ENCODE peak calls at places on chromosome 11, in nine cellular contexts. E, F, G, M, U, T, S, H and Y are unnamed samples.

GRCh38 chr11:118415739-118416068 is 14.3 kb downstream of the ATP5MG start:
- DNase-seq in E (peak; percentile 27), F (peak; percentile 89), G (peak; percentile 25), M (no peak), U (peak; percentile 95), T (no peak), S (peak; percentile 91), H (peak; percentile 27), Y (peak; percentile 94)

GRCh38 chr11:19972637-19973036 is 187.6 kb downstream of the DBX1 start:
- DNase-seq in E (no peak), F (no peak), G (no peak), M (no peak), U (no peak), T (no peak), S (no peak), H (no peak), Y (no peak)

GRCh38 chr11:119062779-119063178 is 4.8 kb upstream of the VPS11 start:
- DNase-seq in E (no peak), F (peak; percentile 23), G (no peak), M (peak; percentile 60), U (peak; percentile 51), T (no peak), S (no peak), H (peak; percentile 31), Y (peak; percentile 77)

GRCh38 chr11:13091373-13091772 is 82.3 kb downstream of the RASSF10 start:
- DNase-seq in E (no peak), F (peak; percentile 12), G (no peak), M (no peak), U (no peak), T (no peak), S (no peak), H (no peak), Y (no peak)

GRCh38 chr11:129881570-129882170 is 13.7 kb downstream of the NFRKB start:
- DNase-seq in E (peak; percentile 49), F (peak; percentile 10), G (no peak), M (no peak), U (peak; percentile 20), T (no peak), S (peak; percentile 58), H (no peak), Y (peak; percentile 40)

GRCh38 chr11:23947883-23948282 is 549.0 kb upstream of the LUZP2 start:
- DNase-seq in E (no peak), F (no peak), G (no peak), M (no peak), U (no peak), T (no peak), S (no peak), H (no peak), Y (no peak)

GRCh38 chr11:40306938-40307548 is 1152.4 kb downstream of the LRRC4C start:
- DNase-seq in E (no peak), F (peak; percentile 58), G (no peak), M (no peak), U (peak; percentile 59), T (no peak), S (no peak), H (no peak), Y (peak; percentile 75)

GRCh38 chr11:15216678-15217077 is 102.0 kb downstream of the INSC start:
- DNase-seq in E (no peak), F (no peak), G (no peak), M (no peak), U (no peak), T (no peak), S (no peak), H (no peak), Y (no peak)

GRCh38 chr11:119065369-119065768 is 2.2 kb upstream of the VPS11 start:
- DNase-seq in E (peak; percentile 38), F (peak; percentile 35), G (no peak), M (no peak), U (peak; percentile 31), T (no peak), S (peak; percentile 52), H (no peak), Y (peak; percentile 54)

GRCh38 chr11:33722579-33723234 is 13.5 kb downstream of the CD59 start:
- DNase-seq in E (no peak), F (peak; percentile 74), G (no peak), M (no peak), U (peak; percentile 88), T (no peak), S (no peak), H (no peak), Y (peak; percentile 51)

GRCh38 chr11:64853709-64854108 is 9.3 kb upstream of the CDC42BPG start:
- DNase-seq in E (peak; percentile 53), F (no peak), G (no peak), M (no peak), U (no peak), T (no peak), S (no peak), H (no peak), Y (no peak)

GRCh38 chr11:121687961-121688566 is 235.3 kb upstream of the SORL1-AS1 start:
- DNase-seq in E (no peak), F (peak; percentile 77), G (no peak), M (no peak), U (peak; percentile 75), T (no peak), S (no peak), H (no peak), Y (peak; percentile 35)

GRCh38 chr11:40269865-40270264 is 1189.6 kb downstream of the LRRC4C start:
- DNase-seq in E (no peak), F (no peak), G (no peak), M (no peak), U (no peak), T (no peak), S (no peak), H (no peak), Y (no peak)

DNA sequence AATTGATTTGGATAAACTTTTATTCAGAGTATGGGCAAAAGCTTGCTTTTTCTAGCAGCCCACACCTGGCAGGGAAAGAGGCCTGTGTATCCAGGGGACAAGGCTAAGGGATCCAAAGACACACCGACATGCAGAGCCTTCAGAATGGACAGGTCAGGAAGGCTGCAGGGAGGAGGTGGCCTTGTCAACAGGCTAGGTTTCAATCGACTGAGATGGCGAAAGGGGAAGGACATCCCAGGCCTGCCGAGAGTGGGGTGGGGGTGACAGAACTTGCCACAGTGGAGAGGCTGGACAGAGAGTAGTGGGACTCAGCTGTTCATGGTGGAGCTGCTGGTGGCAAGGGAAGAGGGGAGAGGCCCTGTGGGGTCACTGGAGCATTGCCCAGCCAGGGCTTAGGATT is 5.3 kb upstream of the SLC39A13 start:
- DNase-seq in E (no peak), F (no peak), G (no peak), M (no peak), U (no peak), T (peak; percentile 32), S (no peak), H (no peak), Y (no peak)
- H3K4me3 ChIP-seq in E (no peak overlapping the region), F (no peak overlapping the region), G (no peak overlapping the region), M (no peak overlapping the region), U (no peak overlapping the region), T (no peak overlapping the region), S (no peak overlapping the region), H (no peak overlapping the region), Y (no peak overlapping the region)

GRCh38 chr11:45213316-45213665 is 66.9 kb downstream of the PRDM11 start:
- DNase-seq in E (no peak), F (no peak), G (no peak), M (no peak), U (no peak), T (no peak), S (no peak), H (no peak), Y (no peak)

GRCh38 chr11:45209904-45210699 is 63.7 kb downstream of the PRDM11 start:
- DNase-seq in E (no peak), F (peak; percentile 71), G (no peak), M (peak; percentile 97), U (peak; percentile 33), T (peak; percentile 96), S (peak; percentile 12), H (peak; percentile 84), Y (peak; percentile 91)

GRCh38 chr11:45210846-45211245 is 64.4 kb downstream of the PRDM11 start:
- DNase-seq in E (no peak), F (no peak), G (no peak), M (no peak), U (no peak), T (no peak), S (no peak), H (no peak), Y (no peak)

GRCh38 chr11:45212566-45213315 is 66.3 kb downstream of the PRDM11 start:
- DNase-seq in E (no peak), F (no peak), G (no peak), M (no peak), U (no peak), T (no peak), S (no peak), H (no peak), Y (no peak)

GRCh38 chr11:45211732-45212131 is 65.3 kb downstream of the PRDM11 start:
- DNase-seq in E (no peak), F (no peak), G (no peak), M (no peak), U (no peak), T (no peak), S (no peak), H (no peak), Y (no peak)
- TF ChIP-seq CTCF in E (no peak), F (no peak), G (no peak), M (no peak), U (peak; percentile 19), T (no peak), S (no peak), H (no peak), Y (peak; percentile 5)

DNA sequence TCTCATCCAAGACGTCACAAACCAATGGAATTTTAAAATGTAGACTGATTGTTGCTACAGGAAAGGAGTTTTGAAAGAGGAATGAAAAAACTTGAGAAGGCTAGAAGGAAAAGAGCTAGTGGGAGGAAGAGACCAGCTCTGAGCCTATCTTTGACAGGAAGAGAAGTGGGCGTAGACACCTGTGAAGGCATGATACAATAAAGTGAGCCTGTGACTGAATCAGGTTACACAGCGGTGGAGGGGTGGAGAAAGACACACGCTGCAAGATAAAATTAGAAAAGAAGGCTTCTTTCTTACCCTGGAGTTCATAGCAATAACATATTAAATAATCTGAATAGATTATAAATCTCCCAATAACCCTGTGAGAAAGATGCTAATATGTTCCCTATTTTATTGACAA is 95.6 kb downstream of the DLG2 start:
- DNase-seq in E (no peak), F (no peak), G (no peak), M (no peak), U (no peak), T (no peak), S (no peak), H (no peak), Y (no peak)
- H3K4me3 ChIP-seq in E (no peak overlapping the region), F (no peak overlapping the region), G (no peak overlapping the region), M (no peak overlapping the region), U (no peak overlapping the region), T (no peak overlapping the region), S (no peak overlapping the region), H (no peak overlapping the region), Y (no peak overlapping the region)

DNA sequence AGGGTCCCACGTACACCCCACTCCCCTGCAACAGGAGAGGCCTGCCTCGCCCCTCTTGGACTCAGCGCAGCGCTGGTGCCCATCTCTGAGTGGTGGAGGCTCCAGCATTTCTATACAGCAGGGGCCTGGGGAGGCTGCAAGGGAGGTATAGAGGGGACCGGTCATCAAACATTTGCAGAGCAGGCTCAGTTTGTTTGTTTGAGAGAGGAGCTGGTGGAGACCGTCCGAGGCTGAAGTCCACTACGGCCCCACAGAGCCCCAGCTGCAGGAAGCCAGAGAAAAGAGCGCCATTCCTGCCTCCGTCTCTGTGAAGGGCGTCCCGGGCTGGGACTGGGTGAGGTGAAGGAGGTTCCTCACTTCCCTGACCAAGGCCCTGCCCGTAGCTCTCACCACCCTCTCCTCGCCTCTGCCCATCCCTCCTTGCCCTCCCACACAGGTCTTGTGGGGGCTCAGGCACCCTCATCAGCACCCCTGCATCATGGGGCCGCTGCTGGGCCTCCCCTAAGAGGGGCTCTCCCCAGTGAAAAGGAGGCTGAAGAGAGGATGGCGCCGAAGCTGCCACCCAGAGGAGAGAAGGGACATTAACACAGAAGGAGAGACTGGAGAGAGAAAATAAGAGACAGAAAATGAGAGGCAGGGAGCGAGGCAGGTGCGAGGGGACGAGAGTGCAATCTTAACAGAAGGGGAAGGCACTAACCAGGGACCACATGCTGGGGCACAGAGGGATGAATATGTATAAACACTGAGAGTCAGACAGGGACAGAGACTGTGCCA is 24.6 kb downstream of the RPUSD4 start:
- DNase-seq in E (no peak), F (no peak), G (no peak), M (no peak), U (no peak), T (no peak), S (no peak), H (no peak), Y (no peak)
- TF ChIP-seq CTCF in E (no peak), F (peak; percentile 16), G (no peak), M (no peak), U (peak; percentile 34), T (no peak), S (peak; percentile 46), H (peak; percentile 10), Y (peak; percentile 9)